ENCODE peak calls at places on chromosomes 11 and 22, in four cellular contexts. A is DND-41, Y is uterus, W is ovary. K is an unnamed sample.

GRCh38 chr22:29704528-29705285 is 15.1 kb upstream of the CABP7 start:
- DNase-seq in W (no peak), A (no peak), Y (no peak), K (no peak)

GRCh38 chr11:35792148-35792845 is 129.7 kb downstream of the TRIM44 start:
- DNase-seq in Y (no peak), W (no peak), A (no peak), K (peak; percentile 79)

GRCh38 chr11:77035580-77035979 is 1.4 kb downstream of the B3GNT6 start:
- DNase-seq in A (no peak), Y (no peak), W (no peak), K (no peak)

GRCh38 chr11:94007426-94007825 is 13.7 kb upstream of the HEPHL1 start:
- DNase-seq in Y (no peak), A (no peak), W (no peak), K (no peak)

GRCh38 chr11:36056160-36056751 is 112.4 kb downstream of the LDLRAD3 start:
- DNase-seq in A (no peak), W (peak; percentile 48), Y (no peak), K (peak; percentile 87)

GRCh38 chr11:69005183-69005630 is 7.8 kb downstream of the MRGPRF start:
- DNase-seq in W (no peak), A (no peak), Y (peak; percentile 22), K (no peak)

GRCh38 chr11:15229069-15229468 is 114.3 kb downstream of the INSC start:
- DNase-seq in A (no peak), W (no peak), Y (no peak), K (no peak)

GRCh38 chr11:118697346-118697745 is 17.9 kb upstream of the TREH start:
- DNase-seq in Y (no peak), A (no peak), W (no peak), K (no peak)

GRCh38 chr11:92540113-92540512 is 315.5 kb downstream of the FAT3 start:
- DNase-seq in W (no peak), Y (no peak), A (no peak), K (no peak)

GRCh38 chr22:42962295-42963230 is 52.4 kb downstream of the PACSIN2 start:
- DNase-seq in Y (no peak), W (no peak), A (no peak), K (no peak)

DNA sequence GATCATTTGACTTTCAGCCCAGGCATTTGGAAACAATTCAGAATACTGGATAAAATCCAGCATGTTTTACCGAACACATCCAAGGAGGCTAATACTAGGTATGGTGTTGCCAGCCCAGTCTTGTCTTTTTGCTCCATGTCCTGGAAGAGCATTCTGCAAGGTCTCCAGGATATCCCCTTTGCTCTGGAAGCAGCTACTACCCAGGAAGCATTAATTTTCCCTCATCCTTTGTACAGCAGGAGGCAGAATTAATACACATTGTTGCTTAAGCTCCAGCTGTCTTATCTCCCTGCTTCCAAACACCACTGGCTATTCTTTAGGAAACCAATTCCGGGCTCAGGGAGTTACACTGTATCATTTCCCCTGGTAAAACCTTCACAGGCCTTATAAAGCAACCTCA is 1.6 kb upstream of the UBASH3B start:
- DNase-seq in Y (no peak), A (no peak), W (no peak), K (peak; percentile 50)
- TF ChIP-seq CTCF in Y (no peak), A (no peak), W (no peak), K (peak; percentile 36)

GRCh38 chr22:45280995-45281394 is 3.8 kb upstream of the UPK3A start:
- DNase-seq in Y (no peak), A (no peak), W (no peak), K (no peak)
- H3K27ac ChIP-seq in Y (no peak overlapping the region), A (no peak overlapping the region), W (no peak overlapping the region), K (no peak overlapping the region)

GRCh38 chr11:64857485-64857884 is 13.0 kb upstream of the CDC42BPG start:
- DNase-seq in Y (no peak), A (no peak), W (no peak), K (no peak)
- H3K4me1 ChIP-seq in Y (peaks cover 20% of the 10 kb centered on the region), A (peaks cover 47% of the 10 kb centered on the region), W (peaks cover 12% of the 10 kb centered on the region), K (peaks cover 16% of the 10 kb centered on the region)

GRCh38 chr11:30455025-30455424 is 131.1 kb downstream of the MPPED2 start:
- DNase-seq in Y (no peak), W (no peak), A (no peak), K (no peak)

GRCh38 chr11:30454108-30454507 is 131.2 kb downstream of the ARL14EP start:
- DNase-seq in Y (no peak), A (no peak), W (no peak), K (no peak)

GRCh38 chr11:30457045-30457444 is 129.1 kb downstream of the MPPED2 start:
- DNase-seq in Y (no peak), A (no peak), W (no peak), K (no peak)

GRCh38 chr11:30459821-30460220 is 126.3 kb downstream of the MPPED2 start:
- DNase-seq in W (no peak), A (no peak), Y (no peak), K (no peak)

DNA sequence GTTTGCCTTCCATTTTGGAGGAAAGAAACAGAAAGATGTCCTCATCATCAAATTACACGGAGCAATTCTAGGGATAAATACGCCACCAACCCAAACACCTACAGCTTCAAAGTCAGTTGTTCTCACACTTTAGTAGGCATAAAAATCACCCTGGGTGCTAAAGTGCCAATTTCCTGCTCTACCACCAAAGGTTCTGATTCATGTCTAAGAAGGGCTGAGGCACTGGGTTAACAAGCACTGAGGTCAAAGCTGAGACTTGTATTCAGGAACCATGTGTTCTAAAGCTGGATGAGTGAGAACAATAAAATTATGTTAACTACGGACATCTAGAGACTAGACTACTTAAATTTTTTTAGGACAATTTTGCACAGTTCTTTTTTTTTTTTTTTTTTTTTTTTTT is 127.6 kb downstream of the MPPED2 start:
- DNase-seq in W (no peak), A (no peak), Y (no peak), K (peak; percentile 72)
- TF ChIP-seq CTCF in W (no peak), A (no peak), Y (no peak), K (no peak)

GRCh38 chr22:49943771-49944398 is 16.7 kb upstream of the PIM3 start:
- DNase-seq in A (no peak), Y (no peak), W (no peak), K (no peak)
- H3K27ac ChIP-seq in A (no peak overlapping the region), Y (no peak overlapping the region), W (no peak overlapping the region), K (peak overlapping the region; percentile 82)

DNA sequence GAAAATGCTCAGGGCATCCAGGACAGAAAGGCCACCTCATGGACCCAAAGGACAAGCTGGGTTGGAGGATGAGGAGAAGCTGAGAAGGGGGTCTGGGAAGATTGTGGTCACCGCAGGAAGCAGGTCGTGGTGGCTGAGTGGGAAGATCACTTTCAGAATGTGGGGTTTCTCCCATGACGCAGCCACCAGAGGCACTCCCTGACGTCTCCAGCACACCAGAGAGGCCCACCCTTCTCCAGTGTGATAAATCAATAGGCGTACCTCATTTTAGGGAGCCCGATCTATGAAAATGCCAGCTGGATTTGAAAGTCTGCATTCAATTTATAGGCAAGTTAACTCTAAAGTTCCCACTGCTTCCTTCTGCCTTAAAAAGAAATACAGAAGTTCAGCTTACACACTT is 10.5 kb downstream of the TSPAN18 start:
- DNase-seq in Y (no peak), W (no peak), A (no peak), K (no peak)
- H3K4me1 ChIP-seq in Y (no peaks in the 10 kb centered on the region), W (peaks cover 6% of the 10 kb centered on the region), A (no peaks in the 10 kb centered on the region), K (peaks cover 4% of the 10 kb centered on the region)

GRCh38 chr22:45552580-45553332 is 50.1 kb downstream of the FBLN1 start:
- DNase-seq in Y (peak; percentile 59), W (peak; percentile 79), A (no peak), K (no peak)
- TF ChIP-seq CTCF in Y (no peak), W (peak; percentile 17), A (no peak), K (peak; percentile 11)

GRCh38 chr11:28877366-28877765 is 769.2 kb downstream of the METTL15 start:
- DNase-seq in W (no peak), A (no peak), Y (no peak), K (no peak)
- H3K27ac ChIP-seq in W (no peak overlapping the region), A (no peak overlapping the region), Y (no peak overlapping the region), K (no peak overlapping the region)

K was measured in A673.